ENCODE peak calls at places on chromosome 2, in seven cellular contexts. Q is BE2C, N is upper lobe of left lung, F is cardiac muscle cell, B is hepatocyte, J is neural progenitor cell, T is uterus. U is an unnamed sample.

GRCh38 chr2:160425794-160426193 is 67.8 kb downstream of the RBMS1 start:
- DNase-seq in Q (no peak), F (no peak), T (no peak), B (no peak), J (no peak), N (no peak), U (no peak)

GRCh38 chr2:45649457-45649854 is 2.0 kb upstream of the PRKCE start:
- DNase-seq in Q (no peak), F (no peak), T (no peak), N (no peak), B (peak; percentile 32), J (peak; percentile 31), U (no peak)

GRCh38 chr2:50004667-50005066 is 850.4 kb upstream of the FSHR start:
- DNase-seq in N (no peak), T (no peak), Q (no peak), F (no peak), J (peak; percentile 42), B (no peak), U (no peak)

GRCh38 chr2:179031731-179032408 is 18.1 kb downstream of the CCDC141 start:
- DNase-seq in N (no peak), F (no peak), T (no peak), B (peak; percentile 15), J (peak; percentile 31), Q (no peak), U (no peak)

GRCh38 chr2:232870766-232871371 is 805 bp downstream of the SNORC start:
- DNase-seq in Q (no peak), B (no peak), F (no peak), N (no peak), J (no peak), T (no peak), U (no peak)

GRCh38 chr2:231411871-231412615 is 16.5 kb downstream of the B3GNT7 start:
- DNase-seq in F (peak; percentile 91), T (peak; percentile 91), N (peak; percentile 97), Q (peak; percentile 96), B (peak; percentile 92), J (peak; percentile 94), U (peak; percentile 90)

GRCh38 chr2:241417626-241418025 is 61.5 kb downstream of the FARP2 start:
- DNase-seq in N (no peak), B (no peak), F (no peak), Q (no peak), T (no peak), J (no peak), U (no peak)

GRCh38 chr2:69686855-69687254 is 43.3 kb upstream of the AAK1 start:
- DNase-seq in Q (no peak), F (no peak), T (peak; percentile 24), B (peak; percentile 65), J (no peak), N (no peak), U (no peak)

GRCh38 chr2:240405654-240406313 is 29.7 kb upstream of the GPC1 start:
- DNase-seq in Q (no peak), N (no peak), B (no peak), J (no peak), T (peak; percentile 5), F (no peak), U (peak; percentile 32)

GRCh38 chr2:234635284-234635683 is 138.4 kb upstream of the ARL4C start:
- DNase-seq in Q (no peak), B (no peak), J (no peak), N (no peak), F (no peak), T (no peak), U (no peak)

GRCh38 chr2:239249781-239250180 is 151.0 kb downstream of the HDAC4 start:
- DNase-seq in J (no peak), F (no peak), N (no peak), B (no peak), Q (peak; percentile 73), T (peak; percentile 71), U (no peak)

GRCh38 chr2:6647028-6647427 is 218.7 kb downstream of the CMPK2 start:
- DNase-seq in B (peak; percentile 20), N (no peak), T (no peak), F (no peak), J (no peak), Q (no peak), U (no peak)

GRCh38 chr2:132804045-132804444 is 134.0 kb upstream of the LYPD1 start:
- DNase-seq in T (no peak), F (no peak), J (no peak), Q (no peak), N (no peak), B (no peak), U (no peak)

GRCh38 chr2:955829-956731 is 5.4 kb downstream of the SNTG2 start:
- DNase-seq in F (no peak), J (no peak), T (no peak), Q (no peak), B (no peak), N (peak; percentile 71), U (no peak)

GRCh38 chr2:192087398-192087958 is 107.3 kb downstream of the TMEFF2 start:
- DNase-seq in T (no peak), Q (no peak), B (no peak), J (no peak), N (no peak), F (no peak), U (no peak)

GRCh38 chr2:50448556-50448955 is 583.4 kb downstream of the NRXN1 start:
- DNase-seq in Q (no peak), F (no peak), B (no peak), N (no peak), T (no peak), J (no peak), U (no peak)

DNA sequence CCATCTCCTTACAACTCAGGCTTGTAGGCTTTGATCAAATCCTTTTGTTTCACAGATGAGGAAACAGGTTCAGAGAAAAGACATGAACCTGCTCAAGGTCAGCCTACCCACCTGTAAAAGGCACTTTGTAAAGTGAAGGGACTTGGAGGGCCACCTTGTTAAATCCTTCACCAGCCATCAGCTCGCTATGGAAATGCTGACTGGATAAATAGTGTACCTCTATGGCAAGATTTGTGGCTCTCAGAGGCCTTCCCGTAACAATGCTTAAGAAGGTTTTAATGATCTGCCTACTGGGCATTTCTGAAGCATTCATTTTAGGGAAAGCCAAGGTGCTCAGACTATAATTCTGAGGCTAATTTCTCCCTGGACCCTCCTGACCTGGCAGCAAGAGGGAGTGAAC is 90.7 kb upstream of the CXCR4 start:
- DNase-seq in Q (no peak), T (no peak), F (no peak), N (no peak), B (no peak), J (no peak), U (no peak)
- H3K4me1 ChIP-seq in Q (no peaks in the 10 kb centered on the region), T (no peaks in the 10 kb centered on the region), F (no peaks in the 10 kb centered on the region), N (no peaks in the 10 kb centered on the region), B (peaks cover 8% of the 10 kb centered on the region), J (no peaks in the 10 kb centered on the region), U (no peaks in the 10 kb centered on the region)

GRCh38 chr2:128028668-128029054 is 802 bp upstream of the SAP130 start:
- DNase-seq in B (no peak), Q (no peak), T (no peak), N (no peak), F (no peak), J (no peak), U (no peak)

GRCh38 chr2:128032092-128032491 is 4.2 kb upstream of the SAP130 start:
- DNase-seq in N (no peak), F (no peak), T (no peak), B (no peak), J (no peak), Q (no peak), U (no peak)

GRCh38 chr2:128027278-128027800 is 520 bp downstream of the SAP130 start:
- DNase-seq in B (peak; percentile 99), N (peak; percentile 100), Q (peak; percentile 95), F (peak; percentile 98), J (peak; percentile 99), T (peak; percentile 100), U (peak; percentile 99)

GRCh38 chr2:128026422-128027277 is 1.2 kb downstream of the SAP130 start:
- DNase-seq in J (no peak), B (peak; percentile 8), T (no peak), Q (no peak), N (no peak), F (peak; percentile 10), U (no peak)

GRCh38 chr2:128027801-128028667 is at the start of gene SAP130:
- DNase-seq in Q (peak; percentile 95), T (peak; percentile 97), J (peak; percentile 99), N (peak; percentile 100), B (peak; percentile 99), F (peak; percentile 98), U (peak; percentile 99)
- TF ChIP-seq CTCF in Q (no peak), T (no peak), J (no peak), N (no peak), B (no peak), F (no peak), U (no peak)

GRCh38 chr2:218694405-218695145 is 16.1 kb upstream of the TTLL4 start:
- DNase-seq in J (peak; percentile 86), B (no peak), F (no peak), N (no peak), T (no peak), Q (no peak), U (no peak)
- H3K36me3 ChIP-seq in J (no peaks in the 10 kb centered on the region), B (no peaks in the 10 kb centered on the region), F (peaks cover 31% of the 10 kb centered on the region), N (peaks cover 5% of the 10 kb centered on the region), T (no peaks in the 10 kb centered on the region), Q (no peaks in the 10 kb centered on the region), U (no peaks in the 10 kb centered on the region)

GRCh38 chr2:62116983-62117382 is 78.9 kb upstream of the B3GNT2 start:
- DNase-seq in Q (no peak), B (no peak), J (no peak), F (no peak), N (no peak), T (no peak), U (no peak)

GRCh38 chr2:62112192-62112591 is 83.7 kb upstream of the B3GNT2 start:
- DNase-seq in Q (no peak), T (no peak), F (no peak), N (no peak), B (peak; percentile 19), J (peak; percentile 26), U (no peak)

GRCh38 chr2:62118160-62118559 is 77.8 kb upstream of the B3GNT2 start:
- DNase-seq in F (no peak), Q (no peak), T (no peak), B (no peak), J (no peak), N (no peak), U (no peak)

GRCh38 chr2:62110415-62111025 is 85.4 kb upstream of the B3GNT2 start:
- DNase-seq in N (no peak), F (no peak), T (no peak), Q (no peak), J (no peak), B (no peak), U (no peak)

GRCh38 chr2:62114564-62114963 is 81.4 kb upstream of the B3GNT2 start:
- DNase-seq in B (no peak), F (peak; percentile 71), J (no peak), T (no peak), Q (peak; percentile 16), N (no peak), U (no peak)
- H3K4me1 ChIP-seq in B (peaks cover 25% of the 10 kb centered on the region), F (peaks cover 13% of the 10 kb centered on the region), J (peaks cover 16% of the 10 kb centered on the region), T (no peaks in the 10 kb centered on the region), Q (peaks cover 12% of the 10 kb centered on the region), N (no peaks in the 10 kb centered on the region), U (peaks cover 8% of the 10 kb centered on the region)

U was measured in pancreas.